ENCODE peak calls at places on chromosomes 5 and 9, in four cellular contexts. M is activated naive CD4-positive, alpha-beta T cell treated with anti-CD3 and anti-CD28 coated beads, Interleukin-2, amount 10 ng/mL, durations not matched to agents 7 days and 5 days; N is ACHN; Y is activated CD4-positive, alpha-beta T cell treated with anti-CD3 and anti-CD28 coated beads for 24 hours. D is an unnamed sample.

GRCh38 chr5:28748446-28748845 is 1710.1 kb upstream of the CDH9 start:
- DNase-seq in M (no peak), N (no peak), Y (no peak), D (no peak)

GRCh38 chr9:114719290-114719689 is 37.3 kb upstream of the TEX48 start:
- DNase-seq in M (no peak), N (peak; percentile 75), Y (no peak), D (no peak)

GRCh38 chr9:88678008-88678407 is 143.0 kb downstream of the NXNL2 start:
- DNase-seq in M (no peak), N (no peak), Y (no peak), D (no peak)

GRCh38 chr5:132257131-132258101 is at the start of gene PDLIM4:
- DNase-seq in M (no peak), N (peak; percentile 31), Y (no peak), D (no peak)

GRCh38 chr9:136962163-136962562 is 10.1 kb downstream of the LCN12 start:
- DNase-seq in M (no peak), N (no peak), Y (no peak), D (no peak)

GRCh38 chr9:129412814-129413536 is 207.9 kb downstream of the C9orf50 start:
- DNase-seq in M (peak; percentile 61), N (peak; percentile 60), Y (no peak), D (no peak)

GRCh38 chr5:91219803-91220371 is 163.2 kb downstream of the ARRDC3 start:
- DNase-seq in M (peak; percentile 55), N (peak; percentile 35), Y (no peak), D (no peak)

GRCh38 chr9:137244486-137245449 is 3.7 kb downstream of the TUBB4B start:
- DNase-seq in M (no peak), N (no peak), Y (no peak), D (no peak)

GRCh38 chr5:6729400-6730310 is 16.4 kb downstream of the TENT4A start:
- DNase-seq in M (peak; percentile 68), N (no peak), Y (no peak), D (no peak)

GRCh38 chr9:127578627-127578951 is 33.5 kb upstream of the STXBP1 start:
- DNase-seq in M (no peak), N (no peak), Y (no peak), D (no peak)

GRCh38 chr5:73136277-73136606 is 15.9 kb downstream of the TMEM171 start:
- DNase-seq in M (no peak), N (no peak), Y (no peak), D (no peak)

GRCh38 chr5:142403583-142403982 is 78.8 kb upstream of the SPRY4 start:
- DNase-seq in M (no peak), N (no peak), Y (no peak), D (no peak)

GRCh38 chr5:138653502-138653901 is 78.3 kb upstream of the HSPA9 start:
- DNase-seq in M (no peak), N (peak; percentile 46), Y (no peak), D (no peak)

GRCh38 chr5:164256351-164256750 is 750.9 kb downstream of the MAT2B start:
- DNase-seq in M (no peak), N (no peak), Y (no peak), D (no peak)

GRCh38 chr5:37777472-37778135 is 62.2 kb downstream of the GDNF start:
- DNase-seq in M (no peak), N (no peak), Y (no peak), D (no peak)

D was measured in SK-N-MC.